ENCODE peak calls at places on chromosome 19, in eight cellular contexts. W is bronchial epithelial cell, A is pancreas, Z is K562, X is type B pancreatic cell, C is astrocyte of the spinal cord, O is suprapubic skin, S is GM12865. Y is an unnamed sample.

GRCh38 chr19:35629332-35629633 is 447 bp downstream of the RBM42 start:
- DNase-seq in O (no peak), W (no peak), A (no peak), S (no peak), C (no peak), X (no peak), Z (no peak), Y (no peak)

GRCh38 chr19:17784201-17785008 is 10.5 kb upstream of the B3GNT3 start:
- DNase-seq in O (no peak), C (peak; percentile 50), A (peak; percentile 77), X (peak; percentile 75), Z (peak; percentile 81), S (peak; percentile 81), W (peak; percentile 37), Y (no peak)

GRCh38 chr19:39765091-39766076 is 13.3 kb upstream of the LEUTX start:
- DNase-seq in Z (peak; percentile 30), C (peak; percentile 29), W (peak; percentile 31), S (peak; percentile 49), O (no peak), X (no peak), A (peak; percentile 61), Y (no peak)

GRCh38 chr19:8519388-8519787 is 5.4 kb upstream of the ZNF414 start:
- DNase-seq in O (no peak), C (no peak), S (no peak), A (no peak), X (no peak), W (no peak), Z (no peak), Y (no peak)

GRCh38 chr19:3433313-3433712 is 47.0 kb downstream of the SMIM24 start:
- DNase-seq in X (no peak), A (no peak), Z (no peak), W (no peak), C (peak; percentile 45), S (no peak), O (no peak), Y (no peak)

GRCh38 chr19:15443838-15444237 is 5.9 kb downstream of the WIZ start:
- DNase-seq in X (no peak), W (no peak), S (no peak), A (no peak), C (no peak), Z (no peak), O (peak; percentile 46), Y (no peak)

GRCh38 chr19:40623403-40624239 is 22.5 kb downstream of the LTBP4 start:
- DNase-seq in S (no peak), X (no peak), O (no peak), W (peak; percentile 85), C (peak; percentile 87), A (no peak), Z (peak; percentile 98), Y (no peak)

GRCh38 chr19:17302391-17303166 is 646 bp downstream of the ABHD8 start:
- DNase-seq in O (peak; percentile 70), S (no peak), W (peak; percentile 20), C (no peak), A (no peak), X (peak; percentile 68), Z (no peak), Y (no peak)

DNA sequence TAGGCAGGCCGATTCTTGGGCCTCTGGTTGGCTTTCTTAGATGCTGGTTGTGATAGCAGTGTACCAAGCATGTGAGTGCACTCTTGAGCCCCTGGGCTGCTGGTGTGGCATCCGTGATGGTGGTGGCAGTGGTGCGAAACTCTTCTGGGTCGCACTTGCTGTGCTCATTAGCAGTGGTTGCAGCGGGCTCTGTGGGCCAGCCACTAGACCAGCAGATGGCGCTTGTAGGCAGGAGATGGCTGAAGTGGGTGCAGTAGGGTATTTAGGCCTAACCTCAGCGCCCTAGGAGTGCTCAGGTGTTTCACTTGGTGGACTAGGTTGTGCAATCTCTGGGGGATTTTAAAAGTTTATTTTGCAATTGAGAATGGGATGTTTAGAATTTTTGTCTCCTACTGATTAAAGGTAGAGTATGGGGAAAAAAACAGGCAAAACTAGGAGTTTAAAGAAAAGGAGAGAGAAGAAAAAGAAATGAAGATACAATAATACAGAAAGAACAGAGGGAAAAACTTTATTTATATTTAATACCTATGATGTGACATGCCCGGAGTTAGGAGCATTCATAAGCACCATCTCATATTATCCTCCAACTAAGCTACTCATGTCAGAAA is 4.3 kb upstream of the ZNF17 start:
- DNase-seq in C (peak; percentile 22), X (no peak), S (peak; percentile 64), W (peak; percentile 51), Z (peak; percentile 72), A (peak; percentile 56), O (no peak), Y (no peak)
- TF ChIP-seq CTCF in C (peak; percentile 80), X (peak; percentile 83), S (peak; percentile 62), W (peak; percentile 92), Z (peak; percentile 75), A (peak; percentile 15), O (peak; percentile 59), Y (peak; percentile 70)

DNA sequence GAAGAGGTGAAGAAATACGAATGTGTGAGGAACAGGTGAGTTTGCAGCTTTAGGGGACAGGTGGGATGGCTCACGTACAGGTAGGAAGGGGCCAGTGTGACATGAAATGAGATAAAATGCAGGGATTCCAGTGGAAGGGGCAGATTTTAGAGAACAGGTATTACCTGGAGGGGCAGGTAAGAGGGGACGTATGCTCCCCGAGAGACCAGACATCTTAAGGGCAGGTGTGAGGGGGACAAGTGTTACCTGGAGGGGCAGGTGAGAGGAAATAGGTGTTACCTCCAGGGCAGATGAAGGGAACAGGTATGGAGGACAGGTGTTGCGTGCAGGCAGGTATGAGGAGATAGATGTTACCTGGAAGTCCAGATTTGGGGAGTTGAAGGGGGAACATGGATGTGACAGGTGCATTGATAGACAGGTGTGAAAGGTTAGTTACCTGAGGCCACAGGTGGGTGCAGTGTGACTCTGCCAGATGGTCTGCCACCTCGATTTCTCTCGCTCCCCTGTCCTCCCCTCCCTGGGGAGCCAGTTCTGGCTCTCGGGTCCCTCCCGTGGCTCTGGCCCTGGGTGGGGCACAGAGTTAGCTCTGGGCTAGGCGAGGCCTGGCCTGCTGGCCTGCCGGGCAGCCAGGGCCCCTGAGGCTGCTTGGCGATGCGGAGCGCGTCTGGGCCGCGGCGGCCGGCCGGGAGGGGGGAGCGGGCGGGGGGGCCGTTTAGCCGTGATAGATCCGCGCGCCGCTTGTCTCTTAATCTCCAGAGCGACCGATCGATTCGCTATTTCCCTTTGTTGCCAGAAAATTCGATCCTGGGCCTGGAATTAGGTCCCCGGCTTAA is 2.0 kb downstream of the ERFL start:
- DNase-seq in X (no peak), Z (no peak), S (no peak), W (no peak), A (no peak), O (no peak), C (no peak), Y (no peak)
- TF ChIP-seq CTCF in X (no peak), Z (no peak), S (no peak), W (no peak), A (no peak), O (no peak), C (no peak), Y (no peak)

GRCh38 chr19:19527674-19528625 is 761 bp upstream of the YJEFN3 start:
- DNase-seq in W (no peak), A (no peak), Z (no peak), S (no peak), X (no peak), C (no peak), O (peak; percentile 57), Y (no peak)

GRCh38 chr19:19527371-19527656 is 1.4 kb upstream of the YJEFN3 start:
- DNase-seq in S (no peak), Z (no peak), C (no peak), X (no peak), O (peak; percentile 59), A (no peak), W (no peak), Y (no peak)

GRCh38 chr19:19526581-19527370 is 1.9 kb upstream of the YJEFN3 start:
- DNase-seq in S (no peak), C (no peak), Z (no peak), W (no peak), A (no peak), X (no peak), O (no peak), Y (no peak)

GRCh38 chr19:19524053-19524452 is 4.7 kb upstream of the YJEFN3 start:
- DNase-seq in O (no peak), S (peak; percentile 47), Z (no peak), X (no peak), A (no peak), C (no peak), W (no peak), Y (no peak)

DNA sequence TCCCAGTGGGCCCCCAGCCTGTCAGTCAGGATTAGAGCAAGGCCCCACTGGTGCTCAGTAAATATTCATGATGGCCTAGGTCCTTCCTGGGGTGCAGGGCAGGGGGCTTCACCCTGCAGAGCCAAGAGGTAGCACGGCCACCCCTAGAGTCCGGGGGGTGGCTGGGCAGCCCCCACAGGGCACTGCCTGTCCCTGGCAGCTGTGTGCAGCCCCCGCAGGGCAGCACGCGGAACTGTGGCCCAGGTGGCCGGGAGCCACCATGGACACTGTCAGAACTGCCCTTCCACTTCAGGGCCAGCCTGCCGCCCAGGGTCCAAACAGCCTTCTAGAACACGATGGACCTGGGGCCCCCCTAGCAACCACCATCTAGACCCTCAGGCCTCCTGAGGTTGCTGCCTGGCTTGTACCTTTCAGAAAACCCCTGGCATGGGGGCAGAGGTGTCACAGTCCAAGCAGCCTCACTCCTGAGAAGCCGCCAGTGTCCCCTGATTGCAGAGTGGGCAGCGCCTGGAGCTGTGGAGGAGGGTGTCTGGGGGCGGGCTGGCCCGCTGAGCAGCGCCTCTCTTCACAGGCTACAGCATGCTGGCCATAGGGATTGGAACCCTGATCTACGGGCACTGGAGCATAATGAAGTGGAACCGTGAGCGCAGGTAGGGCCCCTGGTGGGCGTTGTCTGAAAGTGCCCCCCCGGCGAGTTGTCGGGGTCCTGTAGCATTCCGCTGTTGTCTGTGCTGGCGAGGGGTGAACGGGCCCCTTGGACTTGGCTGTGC is 2.9 kb upstream of the YJEFN3 start:
- DNase-seq in O (peak; percentile 47), W (no peak), X (no peak), Z (no peak), S (no peak), C (no peak), A (no peak), Y (no peak)
- TF ChIP-seq CTCF in O (no peak), W (no peak), X (no peak), Z (no peak), S (no peak), C (no peak), A (no peak), Y (no peak)

GRCh38 chr19:30593975-30594925 is 222.1 kb downstream of the ZNF536 start:
- DNase-seq in C (no peak), Z (no peak), O (no peak), W (no peak), A (no peak), X (no peak), S (no peak), Y (no peak)

GRCh38 chr19:30590596-30591229 is 218.5 kb downstream of the ZNF536 start:
- DNase-seq in O (no peak), X (no peak), S (no peak), A (no peak), C (no peak), W (no peak), Z (no peak), Y (no peak)

GRCh38 chr19:30596268-30596667 is 224.1 kb downstream of the ZNF536 start:
- DNase-seq in X (no peak), C (no peak), A (no peak), S (no peak), W (no peak), Z (no peak), O (no peak), Y (no peak)

GRCh38 chr19:30596813-30597399 is 224.7 kb downstream of the ZNF536 start:
- DNase-seq in O (no peak), X (no peak), S (no peak), W (no peak), A (no peak), C (no peak), Z (no peak), Y (no peak)

DNA sequence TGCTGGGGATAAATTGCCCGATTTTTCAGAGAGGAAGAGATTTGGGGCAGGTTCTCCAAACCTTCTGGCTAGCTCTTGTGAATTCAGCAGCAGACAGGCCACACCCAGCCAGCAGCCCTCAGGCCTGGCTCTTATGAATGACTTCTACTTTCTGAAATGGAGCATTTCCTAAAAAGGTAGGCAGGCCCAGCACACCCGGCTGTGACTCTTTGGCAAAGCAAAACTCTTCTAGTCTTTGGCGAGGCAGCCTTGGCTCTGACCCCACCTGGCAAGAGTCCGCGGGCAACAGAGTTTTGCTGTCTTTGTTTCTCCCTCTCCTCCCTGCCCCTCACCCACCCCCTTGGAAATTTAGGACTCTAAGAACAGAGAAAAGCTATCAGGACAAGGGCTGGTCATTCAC is 221.2 kb downstream of the ZNF536 start:
- DNase-seq in O (no peak), W (no peak), X (no peak), A (no peak), C (no peak), S (no peak), Z (no peak), Y (no peak)
- TF ChIP-seq CTCF in O (no peak), W (no peak), X (no peak), A (no peak), C (no peak), S (no peak), Z (no peak), Y (no peak)